ENCODE peak calls at places on chromosomes 7 and 10, in seven cellular contexts. F, U, W, J, H, C and K are unnamed samples.

GRCh38 chr10:4270116-4270515 is 485.1 kb upstream of the KLF6 start:
- DNase-seq in F (no peak), U (no peak), W (no peak), J (no peak), H (no peak), C (peak), K (no peak)

GRCh38 chr10:86303626-86304025 is 63.0 kb downstream of the GRID1 start:
- DNase-seq in F (no peak), U (no peak), W (no peak), J (no peak), H (no peak), C (no peak), K (no peak)

GRCh38 chr10:8418631-8419030 is 364.1 kb downstream of the GATA3 start:
- DNase-seq in F (no peak), U (no peak), W (no peak), J (no peak), H (no peak), C (no peak), K (no peak)

GRCh38 chr7:82726038-82726800 is 282.6 kb upstream of the CACNA2D1 start:
- DNase-seq in F (no peak), U (no peak), W (no peak), J (no peak), H (no peak), C (no peak), K (no peak)

GRCh38 chr10:103853428-103854264 is 1.7 kb downstream of the SH3PXD2A start:
- DNase-seq in F (no peak), U (peak), W (no peak), J (no peak), H (no peak), C (no peak), K (no peak)

GRCh38 chr7:11120068-11120664 is 146.5 kb downstream of the PHF14 start:
- DNase-seq in F (no peak), U (no peak), W (no peak), J (no peak), H (no peak), C (no peak), K (no peak)

GRCh38 chr7:47418910-47419309 is 163.0 kb downstream of the TNS3 start:
- DNase-seq in F (no peak), U (no peak), W (no peak), J (no peak), H (no peak), C (no peak), K (no peak)

GRCh38 chr10:102113261-102113955 is 6.8 kb downstream of the LDB1 start:
- DNase-seq in F (no peak), U (no peak), W (no peak), J (no peak), H (no peak), C (no peak), K (no peak)

GRCh38 chr10:36779238-36779846 is 346.1 kb upstream of the ANKRD30A start:
- DNase-seq in F (no peak), U (peak), W (no peak), J (peak), H (no peak), C (peak), K (no peak)

GRCh38 chr7:94190599-94191061 is 186.5 kb upstream of the BET1 start:
- DNase-seq in F (no peak), U (no peak), W (no peak), J (no peak), H (no peak), C (no peak), K (no peak)

GRCh38 chr7:63112764-63113712 is 885.6 kb upstream of the ZNF722 start:
- DNase-seq in F (no peak), U (no peak), W (no peak), J (no peak), H (no peak), C (peak), K (no peak)

GRCh38 chr10:101939273-101939635 is 95.7 kb upstream of the KCNIP2 start:
- DNase-seq in F (no peak), U (no peak), W (no peak), J (no peak), H (no peak), C (no peak), K (no peak)

GRCh38 chr10:92045641-92046106 is 122.1 kb downstream of the BTAF1 start:
- DNase-seq in F (no peak), U (no peak), W (peak), J (no peak), H (no peak), C (no peak), K (no peak)

GRCh38 chr7:18320971-18321567 is 174.5 kb upstream of the HDAC9 start:
- DNase-seq in F (peak), U (peak), W (no peak), J (peak), H (no peak), C (peak), K (no peak)

DNA sequence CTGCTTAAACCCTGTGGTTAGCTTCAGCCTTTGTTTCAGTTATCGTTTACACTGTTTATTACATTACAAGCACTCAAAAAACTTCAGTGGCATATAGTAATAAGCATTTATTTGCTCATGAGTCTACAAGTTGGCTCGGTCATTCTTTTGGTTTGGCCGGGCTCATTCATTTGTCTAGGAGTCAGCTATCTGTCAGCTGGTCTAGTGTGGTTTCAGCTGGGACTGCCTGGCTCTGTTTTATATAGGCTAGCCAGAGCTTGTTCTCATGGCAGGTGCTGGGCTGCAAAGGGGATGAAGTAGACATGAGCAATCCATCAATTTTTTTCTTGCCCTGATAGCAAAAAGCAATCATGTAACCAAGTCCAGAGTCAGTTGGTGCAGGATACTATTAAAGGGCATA is 103.6 kb downstream of the MKLN1 start:
- DNase-seq in F (no peak), U (no peak), W (no peak), J (no peak), H (no peak), C (no peak), K (no peak)
- TF ChIP-seq TAF1 in F (no peak), U (no peak), W (no peak), J (no peak), H (no peak), C (no peak), K (no peak)

GRCh38 chr10:125052146-125052545 is 108.2 kb downstream of the CTBP2 start:
- DNase-seq in F (no peak), U (no peak), W (no peak), J (peak), H (no peak), C (no peak), K (no peak)

GRCh38 chr10:125049216-125049903 is 107.4 kb downstream of the ZRANB1 start:
- DNase-seq in F (no peak), U (no peak), W (no peak), J (peak), H (no peak), C (no peak), K (no peak)

GRCh38 chr10:125054216-125054615 is 106.1 kb downstream of the CTBP2 start:
- DNase-seq in F (no peak), U (no peak), W (no peak), J (peak), H (no peak), C (no peak), K (no peak)

GRCh38 chr10:125043824-125044658 is 102.1 kb downstream of the ZRANB1 start:
- DNase-seq in F (no peak), U (no peak), W (no peak), J (peak), H (no peak), C (no peak), K (no peak)

GRCh38 chr10:125048101-125048864 is 106.4 kb downstream of the ZRANB1 start:
- DNase-seq in F (peak), U (peak), W (peak), J (peak), H (no peak), C (peak), K (peak)
- TF ChIP-seq POLR2AphosphoS5 in F (no peak), U (no peak), W (no peak), J (no peak), H (no peak), C (no peak), K (no peak)

DNA sequence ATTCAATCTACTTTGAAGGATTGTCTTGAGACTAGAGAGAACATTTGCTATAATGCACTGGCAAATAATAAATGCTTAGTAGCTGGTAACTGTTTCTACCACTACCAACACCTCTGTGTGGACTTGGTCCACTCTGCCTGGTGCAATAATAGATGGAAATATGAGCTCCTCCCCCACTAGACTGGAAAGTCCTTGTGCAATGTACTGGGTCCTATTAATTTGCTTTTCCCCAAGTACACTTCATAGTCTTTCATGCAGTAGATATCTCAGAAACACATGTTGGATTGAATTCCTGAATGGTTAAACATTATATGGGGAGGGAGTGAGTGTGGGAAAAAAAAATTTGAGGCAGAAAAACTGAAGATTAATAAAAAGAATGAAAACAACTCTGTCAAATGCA is 119.3 kb downstream of the C10orf90 start:
- DNase-seq in F (no peak), U (no peak), W (no peak), J (no peak), H (no peak), C (no peak), K (no peak)
- TF ChIP-seq TAF1 in F (no peak), U (no peak), W (no peak), J (no peak), H (no peak), C (no peak), K (no peak)

DNA sequence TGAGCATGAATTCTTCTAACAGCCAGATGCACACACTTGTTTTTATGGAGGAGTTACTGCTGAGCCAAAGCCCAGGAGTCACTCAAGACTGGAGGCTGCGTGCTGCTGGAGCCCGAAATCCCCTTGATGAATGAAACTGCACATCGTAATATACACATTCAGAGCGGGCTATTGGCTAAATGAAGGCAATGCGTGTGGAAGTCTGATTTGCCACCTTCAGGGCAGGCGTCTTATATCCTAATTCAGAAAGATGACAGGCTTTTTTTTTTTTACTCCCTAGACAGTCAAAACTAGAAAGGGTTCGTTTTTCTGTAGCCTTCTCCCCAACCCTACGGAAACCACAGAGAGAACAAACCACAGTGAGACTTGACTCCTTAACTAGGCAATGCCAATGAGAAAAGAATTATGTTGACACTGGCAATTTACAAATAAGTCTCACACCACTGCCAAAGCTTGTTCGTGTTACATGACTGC is 227.2 kb upstream of the KLF14 start:
- DNase-seq in F (peak), U (no peak), W (no peak), J (no peak), H (peak), C (no peak), K (peak)
- TF ChIP-seq POLR2AphosphoS5 in F (peak), U (no peak), W (no peak), J (no peak), H (peak), C (peak), K (peak)